ENCODE peak calls at places on chromosomes 11 and 22, in nine cellular contexts. R, X, B, S, P, H, W, O and Q are unnamed samples. For H3K4me1, the result is how much of the 10 kb centered on the place peaks cover.

GRCh38 chr11:134124660-134125451 is 56.0 kb downstream of the JAM3 start:
- DNase-seq in R (no peak), X (peak), B (peak), S (no peak), P (peak), H (peak), W (peak), O (no peak), Q (peak)

GRCh38 chr11:119371778-119372182 is 9.7 kb downstream of the USP2 start:
- DNase-seq in R (peak), X (peak), B (no peak), S (no peak), P (peak), H (no peak), W (peak), O (no peak), Q (no peak)

GRCh38 chr22:35192121-35192918 is 65.0 kb upstream of the HMGXB4 start:
- DNase-seq in R (peak), X (no peak), B (no peak), S (no peak), P (no peak), H (no peak), W (no peak), O (no peak), Q (no peak)

GRCh38 chr22:36850682-36851081 is 10.1 kb upstream of the NCF4 start:
- DNase-seq in R (no peak), X (no peak), B (no peak), S (no peak), P (no peak), H (no peak), W (no peak), O (no peak), Q (no peak)

GRCh38 chr11:14953904-14954303 is 18.2 kb downstream of the CALCA start:
- DNase-seq in R (no peak), X (no peak), B (no peak), S (no peak), P (no peak), H (no peak), W (no peak), O (no peak), Q (no peak)

GRCh38 chr11:19079643-19080440 is 19.3 kb upstream of the MRGPRX2 start:
- DNase-seq in R (peak), X (no peak), B (no peak), S (no peak), P (peak), H (peak), W (peak), O (no peak), Q (no peak)

GRCh38 chr11:122850076-122850631 is 11.9 kb downstream of the CRTAM start:
- DNase-seq in R (no peak), X (no peak), B (no peak), S (no peak), P (peak), H (no peak), W (no peak), O (no peak), Q (no peak)

GRCh38 chr11:126262216-126262615 is 6.5 kb downstream of the SRPRA start:
- DNase-seq in R (no peak), X (no peak), B (no peak), S (no peak), P (no peak), H (no peak), W (no peak), O (no peak), Q (no peak)

GRCh38 chr11:115916596-115916995 is 412.4 kb upstream of the CADM1 start:
- DNase-seq in R (no peak), X (peak), B (no peak), S (no peak), P (no peak), H (no peak), W (no peak), O (no peak), Q (no peak)

GRCh38 chr11:27319065-27319464 is 44.0 kb downstream of the CCDC34 start:
- DNase-seq in R (peak), X (no peak), B (no peak), S (peak), P (no peak), H (no peak), W (no peak), O (no peak), Q (no peak)

GRCh38 chr11:77170107-77170506 is 42.1 kb downstream of the MYO7A start:
- DNase-seq in R (no peak), X (peak), B (no peak), S (no peak), P (no peak), H (no peak), W (no peak), O (no peak), Q (no peak)

GRCh38 chr11:121740902-121741301 is 288.1 kb upstream of the SORL1-AS1 start:
- DNase-seq in R (no peak), X (no peak), B (no peak), S (no peak), P (no peak), H (no peak), W (no peak), O (no peak), Q (no peak)

GRCh38 chr11:118742304-118742703 is 48.7 kb downstream of the DDX6 start:
- DNase-seq in R (no peak), X (no peak), B (no peak), S (no peak), P (no peak), H (no peak), W (no peak), O (no peak), Q (no peak)

GRCh38 chr11:38791346-38791961 is 2193.4 kb upstream of the RAG2 start:
- DNase-seq in R (peak), X (no peak), B (peak), S (no peak), P (peak), H (peak), W (no peak), O (no peak), Q (no peak)

GRCh38 chr22:49234459-49234858 is 593.2 kb downstream of the BRD1 start:
- DNase-seq in R (no peak), X (no peak), B (no peak), S (no peak), P (no peak), H (no peak), W (no peak), O (no peak), Q (no peak)

GRCh38 chr11:95322546-95322945 is 91.5 kb upstream of the SESN3 start:
- DNase-seq in R (no peak), X (no peak), B (peak), S (no peak), P (no peak), H (no peak), W (no peak), O (no peak), Q (no peak)

DNA sequence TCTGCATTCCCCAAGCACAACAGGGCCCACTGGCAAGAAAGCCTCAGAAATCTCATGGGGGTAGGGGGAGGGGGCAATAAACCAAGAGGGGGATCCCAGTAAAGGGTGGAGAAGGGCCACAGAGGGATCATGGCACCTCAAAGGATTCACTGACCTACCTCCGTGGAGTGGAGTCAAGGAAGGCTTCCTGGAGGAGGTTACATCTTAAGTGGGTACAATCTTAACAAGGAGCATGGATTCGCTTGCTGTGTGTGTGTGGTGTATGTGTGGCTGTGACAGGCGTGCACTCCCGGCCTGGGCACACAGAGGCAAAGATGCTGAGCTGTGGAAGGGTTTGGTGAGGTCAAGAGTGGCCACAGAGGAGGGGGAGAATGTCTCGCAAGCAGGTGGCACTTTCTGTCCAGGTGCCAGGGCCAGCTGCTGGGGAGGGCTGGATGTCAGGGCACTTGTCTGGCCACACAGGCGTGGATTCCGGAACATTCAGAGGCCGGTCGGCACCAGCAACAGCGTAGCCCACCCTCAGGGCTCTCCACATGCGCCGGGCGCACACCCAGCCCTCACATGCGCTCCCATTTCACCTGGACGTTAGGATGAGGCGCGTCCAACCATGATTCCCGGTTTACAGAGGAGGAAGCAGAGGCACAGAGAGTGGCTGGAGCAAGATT is 43.3 kb downstream of the WNT7B start:
- DNase-seq in R (no peak), X (no peak), B (no peak), S (no peak), P (no peak), H (no peak), W (no peak), O (no peak), Q (no peak)
- H3K4me1 ChIP-seq in R (half or more), X (under half), B (under half), S (under half), P (under half), H (under half), W (under half), O (under half), Q (under half)

GRCh38 chr11:128580612-128581011 is 6.7 kb downstream of the ETS1 start:
- DNase-seq in R (no peak), X (no peak), B (no peak), S (no peak), P (no peak), H (no peak), W (no peak), O (no peak), Q (no peak)

GRCh38 chr11:128584253-128584652 is 3.1 kb downstream of the ETS1 start:
- DNase-seq in R (no peak), X (no peak), B (no peak), S (no peak), P (no peak), H (no peak), W (no peak), O (no peak), Q (no peak)

GRCh38 chr11:128582496-128583366 is 4.6 kb downstream of the ETS1 start:
- DNase-seq in R (peak), X (no peak), B (no peak), S (no peak), P (peak), H (peak), W (peak), O (no peak), Q (no peak)

GRCh38 chr11:128579790-128580504 is 7.4 kb downstream of the ETS1 start:
- DNase-seq in R (peak), X (no peak), B (no peak), S (no peak), P (no peak), H (no peak), W (no peak), O (no peak), Q (no peak)

DNA sequence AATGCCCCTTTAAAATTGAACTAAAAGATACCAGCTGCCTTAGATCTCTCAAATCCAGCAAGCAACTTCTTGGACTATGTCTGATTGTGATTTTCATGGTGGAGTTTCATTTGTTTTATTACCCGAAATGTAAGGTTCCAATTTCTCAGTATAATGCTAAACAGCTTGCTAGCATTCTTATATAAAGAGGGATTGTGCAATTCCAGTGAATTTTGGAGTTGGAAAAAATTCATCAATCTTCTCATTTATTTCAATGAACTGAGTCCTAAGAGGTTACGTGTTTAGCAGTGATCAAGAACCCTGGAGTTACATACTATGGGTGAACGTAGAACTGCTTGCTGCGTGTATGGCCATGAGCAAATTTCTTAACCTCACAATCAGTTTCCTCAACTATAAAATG is 5.5 kb downstream of the ETS1 start:
- DNase-seq in R (no peak), X (no peak), B (no peak), S (no peak), P (no peak), H (no peak), W (no peak), O (no peak), Q (no peak)
- H3K4me3 ChIP-seq in R (no peak), X (no peak), B (no peak), S (no peak), P (no peak), H (no peak), W (no peak), O (no peak), Q (no peak)

DNA sequence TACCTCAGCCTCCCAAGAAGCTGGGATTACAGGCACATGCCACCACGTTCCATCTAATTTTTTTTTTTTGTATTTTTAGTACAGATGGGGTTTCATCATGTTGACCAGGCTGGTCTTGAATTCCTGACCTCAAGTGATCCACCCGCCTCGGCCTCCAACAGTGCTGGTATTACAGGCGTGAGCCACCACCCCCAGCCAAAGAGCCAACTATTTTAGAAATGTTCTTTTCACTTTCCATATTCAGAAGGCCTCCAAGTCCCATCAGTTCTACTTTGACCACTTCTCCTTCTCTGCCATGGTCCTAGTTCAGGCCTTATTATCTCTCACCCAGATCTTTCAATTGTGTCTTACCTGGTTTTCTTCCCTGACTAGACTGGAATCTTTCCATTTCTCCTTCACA is 48.2 kb downstream of the CCDC83 start:
- DNase-seq in R (no peak), X (no peak), B (no peak), S (no peak), P (no peak), H (no peak), W (no peak), O (no peak), Q (no peak)
- TF ChIP-seq CTCF in R (no peak), X (no peak), B (no peak), S (no peak), P (no peak), H (no peak), W (no peak), O (no peak), Q (no peak)

GRCh38 chr11:2436013-2436520 is 8.2 kb downstream of the TRPM5 start:
- DNase-seq in R (no peak), X (peak), B (no peak), S (no peak), P (no peak), H (no peak), W (no peak), O (no peak), Q (peak)
- H3K4me1 ChIP-seq in R (under half), X (under half), B (under half), S (under half), P (under half), H (under half), W (under half), O (under half), Q (under half)

GRCh38 chr22:41548830-41549211 is 4.6 kb upstream of the POLR3H start:
- DNase-seq in R (no peak), X (no peak), B (no peak), S (no peak), P (no peak), H (no peak), W (no peak), O (no peak), Q (no peak)

GRCh38 chr22:41541484-41541883 is 2.8 kb downstream of the POLR3H start:
- DNase-seq in R (no peak), X (no peak), B (no peak), S (no peak), P (no peak), H (no peak), W (no peak), O (no peak), Q (no peak)

GRCh38 chr22:41543854-41544670 is at the start of gene POLR3H:
- DNase-seq in R (peak), X (peak), B (peak), S (peak), P (peak), H (peak), W (peak), O (peak), Q (peak)

GRCh38 chr22:41542224-41542623 is 2.0 kb downstream of the POLR3H start:
- DNase-seq in R (no peak), X (no peak), B (no peak), S (no peak), P (no peak), H (no peak), W (no peak), O (no peak), Q (no peak)

GRCh38 chr22:41544671-41545476 is 604 bp upstream of the POLR3H start:
- DNase-seq in R (no peak), X (no peak), B (no peak), S (no peak), P (no peak), H (no peak), W (no peak), O (no peak), Q (no peak)
- H3K4me3 ChIP-seq in R (peak), X (peak), B (no peak), S (peak), P (no peak), H (no peak), W (peak), O (peak), Q (peak)

DNA sequence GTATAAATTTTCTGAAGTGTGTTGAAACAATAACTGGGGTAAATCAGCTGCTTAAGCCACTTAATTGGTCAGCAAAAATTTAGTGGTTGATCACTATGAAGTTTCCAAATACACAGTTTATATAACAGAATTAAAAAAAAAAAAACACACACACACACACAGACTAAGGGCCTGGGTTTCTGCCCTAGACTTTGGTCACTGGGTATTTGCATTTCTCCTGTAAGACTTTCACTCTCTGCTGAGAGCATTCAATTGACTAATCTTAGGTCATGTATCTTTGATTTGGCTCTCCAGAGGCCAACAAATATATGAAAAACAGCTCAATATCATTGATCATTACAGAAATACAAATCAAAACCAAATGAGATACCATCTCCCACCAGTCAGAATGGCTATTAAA is 214.3 kb downstream of the KCNA4 start:
- DNase-seq in R (no peak), X (no peak), B (no peak), S (no peak), P (peak), H (no peak), W (no peak), O (no peak), Q (no peak)
- TF ChIP-seq CTCF in R (no peak), X (no peak), B (no peak), S (no peak), P (no peak), H (no peak), W (no peak), O (no peak), Q (no peak)